ENCODE peak calls at places on chromosomes 11 and 22, in eight cellular contexts. Z is T-helper 9 cell; I is glutamatergic neuron; C is GM12865; Q is thoracic aorta; U is AML-193; B is IMR-90; P is activated CD4-positive, alpha-beta memory T cell treated with anti-CD3 and anti-CD28 coated beads for 36 hours. V is an unnamed sample.

GRCh38 chr22:40720538-40721256 is 41.4 kb downstream of the MCHR1 start:
- DNase-seq in Z (no peak), I (no peak), C (no peak), Q (no peak), U (no peak), B (peak), P (no peak), V (no peak)

GRCh38 chr11:94638278-94638901 is 71.2 kb downstream of the PIWIL4 start:
- DNase-seq in Z (no peak), I (no peak), C (no peak), Q (no peak), U (peak), B (no peak), P (no peak), V (no peak)

GRCh38 chr11:33266418-33267215 is 9.4 kb downstream of the HIPK3 start:
- DNase-seq in Z (no peak), I (no peak), C (no peak), Q (no peak), U (peak), B (peak), P (no peak), V (no peak)

GRCh38 chr11:44028401-44028800 is 19.4 kb upstream of the ACCSL start:
- DNase-seq in Z (no peak), I (no peak), C (no peak), Q (no peak), U (no peak), B (no peak), P (no peak), V (no peak)

GRCh38 chr11:62012451-62013265 is 45.2 kb upstream of the FTH1 start:
- DNase-seq in Z (no peak), I (no peak), C (no peak), Q (no peak), U (no peak), B (peak), P (no peak), V (no peak)

GRCh38 chr22:40654522-40655167 is 18.1 kb upstream of the MRTFA start:
- DNase-seq in Z (no peak), I (peak), C (no peak), Q (no peak), U (no peak), B (peak), P (no peak), V (peak)

GRCh38 chr11:19374189-19374588 is 133.4 kb upstream of the E2F8 start:
- DNase-seq in Z (no peak), I (no peak), C (no peak), Q (no peak), U (no peak), B (peak), P (no peak), V (no peak)

GRCh38 chr11:10941429-10941828 is 83.6 kb upstream of the ZBED5 start:
- DNase-seq in Z (no peak), I (no peak), C (no peak), Q (no peak), U (no peak), B (no peak), P (no peak), V (peak)

GRCh38 chr22:44452531-44453420 is 45.3 kb downstream of the RTL6 start:
- DNase-seq in Z (no peak), I (no peak), C (no peak), Q (no peak), U (no peak), B (no peak), P (no peak), V (no peak)

GRCh38 chr22:44628273-44628672 is 73.7 kb upstream of the PRR5 start:
- DNase-seq in Z (no peak), I (no peak), C (no peak), Q (no peak), U (no peak), B (no peak), P (no peak), V (no peak)

GRCh38 chr11:75240381-75241035 is at the start of gene TPBGL:
- DNase-seq in Z (no peak), I (peak), C (no peak), Q (no peak), U (no peak), B (no peak), P (peak), V (peak)

GRCh38 chr22:37176464-37177061 is 11.5 kb downstream of the C1QTNF6 start:
- DNase-seq in Z (no peak), I (peak), C (peak), Q (no peak), U (peak), B (peak), P (no peak), V (peak)

GRCh38 chr11:126084608-126084912 is 21.9 kb upstream of the CDON start:
- DNase-seq in Z (no peak), I (no peak), C (no peak), Q (no peak), U (no peak), B (no peak), P (no peak), V (no peak)

GRCh38 chr11:31340903-31341572 is 28.5 kb downstream of the DCDC1 start:
- DNase-seq in Z (no peak), I (no peak), C (peak), Q (no peak), U (peak), B (peak), P (peak), V (no peak)

GRCh38 chr11:118910309-118911112 is 15.2 kb downstream of the BCL9L start:
- DNase-seq in Z (peak), I (peak), C (no peak), Q (no peak), U (no peak), B (peak), P (no peak), V (peak)

GRCh38 chr11:19715373-19715772 is 2.7 kb downstream of the NAV2 start:
- DNase-seq in Z (no peak), I (no peak), C (no peak), Q (peak), U (no peak), B (peak), P (no peak), V (no peak)

GRCh38 chr11:119520966-119521365 is 98.0 kb upstream of the THY1 start:
- DNase-seq in Z (no peak), I (no peak), C (no peak), Q (no peak), U (no peak), B (no peak), P (no peak), V (peak)

GRCh38 chr22:44133901-44134511 is 46.7 kb upstream of the PARVG start:
- DNase-seq in Z (no peak), I (no peak), C (no peak), Q (no peak), U (no peak), B (no peak), P (no peak), V (peak)

GRCh38 chr11:79025622-79026021 is 415.2 kb downstream of the TENM4 start:
- DNase-seq in Z (no peak), I (no peak), C (no peak), Q (no peak), U (no peak), B (no peak), P (no peak), V (no peak)

GRCh38 chr11:10803676-10804075 is 5.0 kb downstream of the EIF4G2 start:
- DNase-seq in Z (no peak), I (no peak), C (no peak), Q (no peak), U (no peak), B (no peak), P (no peak), V (no peak)

GRCh38 chr11:88695701-88696414 is 358.3 kb upstream of the CTSC start:
- DNase-seq in Z (no peak), I (peak), C (no peak), Q (no peak), U (no peak), B (no peak), P (no peak), V (no peak)

GRCh38 chr22:37529652-37530345 is 10.6 kb upstream of the CARD10 start:
- DNase-seq in Z (no peak), I (no peak), C (peak), Q (no peak), U (no peak), B (no peak), P (peak), V (no peak)

GRCh38 chr11:126352934-126353801 is 2.3 kb upstream of the ST3GAL4 start:
- DNase-seq in Z (no peak), I (no peak), C (peak), Q (no peak), U (peak), B (peak), P (peak), V (no peak)

GRCh38 chr11:78039919-78040671 is 17.0 kb upstream of the KCTD14 start:
- DNase-seq in Z (no peak), I (no peak), C (peak), Q (peak), U (peak), B (peak), P (peak), V (peak)

GRCh38 chr11:121334973-121335711 is 42.6 kb downstream of the SC5D start:
- DNase-seq in Z (no peak), I (no peak), C (no peak), Q (no peak), U (no peak), B (no peak), P (no peak), V (no peak)

GRCh38 chr11:59365621-59366020 is 6.9 kb downstream of the OR5AN1 start:
- DNase-seq in Z (no peak), I (no peak), C (no peak), Q (no peak), U (no peak), B (no peak), P (no peak), V (no peak)

GRCh38 chr11:35346472-35347136 is 72.8 kb downstream of the SLC1A2 start:
- DNase-seq in Z (no peak), I (no peak), C (no peak), Q (no peak), U (no peak), B (no peak), P (no peak), V (no peak)